ENCODE peak calls at places on chromosomes 16 and 17, in nine cellular contexts. K is neural progenitor cell, Z is AG09319, G is Caco-2, I is HFFc6, X is HFF-Myc, C is GM10248, V is nephron progenitor cell, T is PC-9. B is an unnamed sample.
A peak's percentile ranks its signal among the peaks of the same experiment; 100 is the strongest.

GRCh38 chr17:13544755-13545154 is 57.0 kb downstream of the HS3ST3A1 start:
- DNase-seq in K (peak; percentile 22), Z (no peak), G (no peak), I (peak; percentile 49), X (no peak), C (no peak), V (no peak), T (no peak), B (no peak)

GRCh38 chr17:39716879-39717536 is 13.3 kb downstream of the MIEN1 start:
- DNase-seq in K (no peak), Z (no peak), G (no peak), I (no peak), X (no peak), C (no peak), V (no peak), T (no peak), B (no peak)

GRCh38 chr17:4833941-4834501 is 881 bp downstream of the MINK1 start:
- DNase-seq in K (peak; percentile 15), Z (peak; percentile 57), G (peak; percentile 13), I (peak; percentile 17), X (peak; percentile 19), C (no peak), V (peak; percentile 44), T (no peak), B (peak; percentile 20)

GRCh38 chr16:57476546-57477410 is 9.5 kb downstream of the DOK4 start:
- DNase-seq in K (no peak), Z (no peak), G (no peak), I (no peak), X (no peak), C (no peak), V (no peak), T (no peak), B (peak; percentile 36)

GRCh38 chr17:50035930-50036329 is 20.0 kb upstream of the ITGA3 start:
- DNase-seq in K (no peak), Z (no peak), G (no peak), I (no peak), X (no peak), C (no peak), V (no peak), T (no peak), B (no peak)

GRCh38 chr17:28712037-28712704 is 483 bp upstream of the PROCA1 start:
- DNase-seq in K (peak; percentile 80), Z (no peak), G (peak; percentile 35), I (no peak), X (no peak), C (peak; percentile 83), V (peak; percentile 57), T (no peak), B (peak; percentile 86)

GRCh38 chr17:27009087-27009486 is 284.8 kb upstream of the WSB1 start:
- DNase-seq in K (no peak), Z (no peak), G (no peak), I (no peak), X (no peak), C (no peak), V (no peak), T (no peak), B (no peak)

GRCh38 chr17:59914274-59914854 is 21.4 kb downstream of the RPS6KB1 start:
- DNase-seq in K (peak; percentile 52), Z (peak; percentile 40), G (peak; percentile 50), I (peak; percentile 54), X (no peak), C (peak; percentile 72), V (no peak), T (no peak), B (no peak)

GRCh38 chr16:26645629-26646028 is 421.1 kb upstream of the C16orf82 start:
- DNase-seq in K (peak; percentile 80), Z (no peak), G (peak; percentile 50), I (no peak), X (no peak), C (no peak), V (peak; percentile 57), T (no peak), B (peak; percentile 73)

GRCh38 chr17:72684405-72685020 is 408.0 kb downstream of the SLC39A11 start:
- DNase-seq in K (no peak), Z (no peak), G (no peak), I (no peak), X (no peak), C (no peak), V (no peak), T (no peak), B (no peak)

GRCh38 chr16:69443809-69444611 is 19.6 kb downstream of the CYB5B start:
- DNase-seq in K (no peak), Z (no peak), G (no peak), I (peak; percentile 39), X (no peak), C (no peak), V (no peak), T (no peak), B (peak; percentile 19)

GRCh38 chr16:19085679-19086200 is 18.3 kb downstream of the COQ7 start:
- DNase-seq in K (no peak), Z (no peak), G (no peak), I (no peak), X (no peak), C (no peak), V (no peak), T (no peak), B (no peak)

GRCh38 chr16:51522902-51523301 is 371.8 kb upstream of the SALL1 start:
- DNase-seq in K (no peak), Z (no peak), G (no peak), I (no peak), X (no peak), C (no peak), V (no peak), T (no peak), B (no peak)

GRCh38 chr17:9022553-9023388 is 1.5 kb downstream of the NTN1 start:
- DNase-seq in K (peak; percentile 68), Z (no peak), G (no peak), I (no peak), X (no peak), C (peak; percentile 40), V (peak; percentile 54), T (no peak), B (peak; percentile 21)

GRCh38 chr17:33233855-33234228 is 59.3 kb downstream of the ASIC2 start:
- DNase-seq in K (no peak), Z (no peak), G (no peak), I (no peak), X (no peak), C (no peak), V (no peak), T (no peak), B (peak; percentile 5)

GRCh38 chr17:46851029-46851741 is at the start of gene WNT9B:
- DNase-seq in K (peak; percentile 83), Z (no peak), G (peak; percentile 95), I (no peak), X (no peak), C (no peak), V (peak; percentile 70), T (no peak), B (no peak)

GRCh38 chr16:30083216-30084055 is 7.6 kb downstream of the PPP4C start:
- DNase-seq in K (no peak), Z (no peak), G (no peak), I (no peak), X (no peak), C (no peak), V (no peak), T (no peak), B (no peak)

DNA sequence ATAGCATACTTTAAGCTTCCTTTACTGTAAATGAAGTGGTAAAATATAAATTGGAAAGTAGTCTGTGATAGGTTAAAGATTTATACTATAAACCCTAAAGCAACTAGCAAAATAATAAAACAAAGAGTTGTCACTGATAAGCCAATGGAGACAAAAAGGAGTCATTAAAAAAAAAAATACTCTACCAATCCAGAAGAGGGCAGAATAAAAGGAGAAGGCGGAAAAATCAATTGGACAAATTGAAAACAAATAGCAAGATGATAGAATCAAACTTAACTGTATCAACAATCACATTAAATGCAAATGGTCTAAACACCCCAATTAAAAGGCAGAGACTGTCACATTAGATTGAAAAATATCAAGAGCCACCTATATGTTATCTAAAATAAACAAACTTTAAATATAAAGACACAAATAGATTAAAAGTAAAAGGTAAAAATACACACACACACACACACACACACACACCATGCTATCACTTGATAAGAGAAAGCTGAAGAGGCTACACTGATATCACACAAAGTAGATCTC is 71.8 kb downstream of the CACNG1 start:
- DNase-seq in K (no peak), Z (no peak), G (no peak), I (no peak), X (no peak), C (no peak), V (no peak), T (no peak), B (no peak)
- TF ChIP-seq CTCF in K (peak; percentile 32), Z (no peak), G (no peak), I (peak; percentile 59), X (no peak), C (no peak), V (no peak), T (peak; percentile 46), B (no peak)

DNA sequence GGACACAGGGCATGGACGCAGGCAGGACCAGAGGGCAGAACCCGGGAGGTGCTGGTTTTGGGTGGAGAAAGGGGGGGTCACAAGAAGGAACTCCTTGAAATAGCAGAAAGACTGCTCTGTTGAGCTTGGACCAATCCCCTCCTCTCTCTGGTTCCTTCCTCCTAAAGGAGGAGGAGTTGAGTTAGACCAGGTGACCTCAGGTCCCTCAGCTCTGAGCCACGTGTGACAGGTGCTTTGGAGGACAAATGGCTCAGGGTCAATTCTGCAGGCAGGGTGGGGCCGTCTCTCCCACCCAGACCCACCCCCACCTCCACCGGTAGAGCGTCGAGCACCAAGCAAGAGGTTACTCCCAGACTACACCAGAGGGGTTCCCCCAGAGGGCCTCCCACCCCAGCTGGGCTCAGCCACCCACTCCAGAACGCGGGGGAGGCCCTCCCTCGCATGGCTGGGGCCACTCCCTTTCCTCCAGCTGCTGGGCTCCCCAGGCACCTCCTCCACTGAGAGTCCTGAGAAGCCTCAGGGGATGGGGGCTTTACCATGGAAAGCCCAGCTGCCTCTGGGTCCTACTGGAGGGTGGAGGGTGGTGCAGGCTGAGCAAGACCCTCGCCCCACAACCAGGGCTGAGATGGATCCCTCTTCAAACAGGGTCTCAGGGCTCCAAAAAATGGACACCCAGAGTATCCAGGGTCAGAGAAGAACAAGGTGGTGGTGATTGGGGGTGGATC is 7.7 kb downstream of the MYO1C start:
- DNase-seq in K (peak; percentile 80), Z (no peak), G (peak; percentile 82), I (peak; percentile 45), X (no peak), C (peak; percentile 78), V (peak; percentile 63), T (peak; percentile 73), B (peak; percentile 51)
- TF ChIP-seq CTCF in K (peak; percentile 43), Z (no peak), G (no peak), I (peak; percentile 46), X (no peak), C (no peak), V (peak; percentile 22), T (no peak), B (no peak)

DNA sequence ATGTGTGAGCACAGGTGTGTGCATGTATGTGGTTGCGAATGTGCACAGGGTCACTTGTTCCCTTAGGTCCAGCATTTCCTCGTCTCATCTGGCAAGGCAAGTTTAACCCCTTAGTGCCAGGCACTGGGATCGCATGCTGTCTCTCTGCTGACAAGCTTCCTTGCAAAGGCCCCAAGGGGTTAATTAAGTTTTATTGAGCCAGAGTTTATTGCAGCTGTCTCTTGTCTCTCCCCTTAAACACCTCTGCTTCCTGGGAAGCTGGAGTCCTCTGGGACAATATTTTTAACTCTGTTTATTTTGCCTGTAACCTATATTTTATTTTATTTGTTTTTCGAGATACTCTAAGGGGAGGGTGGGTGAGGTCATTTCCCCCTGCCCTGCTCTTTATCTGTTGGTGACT is 99.8 kb downstream of the CBLN1 start:
- DNase-seq in K (peak; percentile 18), Z (no peak), G (no peak), I (no peak), X (no peak), C (no peak), V (peak; percentile 49), T (no peak), B (no peak)
- TF ChIP-seq CTCF in K (no peak), Z (no peak), G (no peak), I (no peak), X (no peak), C (no peak), V (no peak), T (no peak), B (no peak)

GRCh38 chr16:1543085-1543896 is 9.8 kb downstream of the TMEM204 start:
- DNase-seq in K (peak; percentile 17), Z (peak; percentile 28), G (peak; percentile 43), I (peak; percentile 86), X (peak; percentile 61), C (peak; percentile 71), V (peak; percentile 61), T (peak; percentile 48), B (peak; percentile 90)
- TF ChIP-seq CTCF in K (no peak), Z (peak; percentile 19), G (no peak), I (peak; percentile 12), X (peak; percentile 11), C (peak; percentile 23), V (no peak), T (no peak), B (no peak)

B was measured in activated CD8-positive, alpha-beta T cell treated with anti-CD3 and anti-CD28 coated beads for 36 hours.